ENCODE peak calls at places on chromosome 19, in five cellular contexts. K is AG08395, M is body of pancreas, D is pulmonary artery endothelial cell, P is non-pigmented ciliary epithelial cell. U is an unnamed sample.

GRCh38 chr19:43354305-43354627 is 780 bp downstream of the CD177 start:
- DNase-seq in M (peak), K (no peak), P (no peak), D (no peak), U (no peak)

GRCh38 chr19:45975296-45975695 is 1.6 kb upstream of the NOVA2 start:
- DNase-seq in M (no peak), D (no peak), P (no peak), K (no peak), U (no peak)

GRCh38 chr19:50759886-50760285 is 10.4 kb upstream of the GPR32 start:
- DNase-seq in M (no peak), K (peak), D (no peak), P (no peak), U (no peak)

GRCh38 chr19:17205237-17206140 is 9.7 kb upstream of the USE1 start:
- DNase-seq in D (peak), K (peak), P (no peak), M (peak), U (no peak)

GRCh38 chr19:58153386-58153785 is 2.8 kb upstream of the ZNF329 start:
- DNase-seq in P (no peak), D (no peak), K (no peak), M (no peak), U (no peak)

GRCh38 chr19:46309056-46309455 is 12.2 kb downstream of the HIF3A start:
- DNase-seq in M (no peak), D (no peak), K (no peak), P (no peak), U (no peak)

GRCh38 chr19:44809856-44810554 is 1.1 kb downstream of the BCAM start:
- DNase-seq in M (no peak), K (no peak), D (no peak), P (no peak), U (no peak)

GRCh38 chr19:33890569-33890968 is 93.9 kb downstream of the KCTD15 start:
- DNase-seq in K (no peak), M (no peak), P (no peak), D (no peak), U (no peak)